ENCODE peak calls at places on chromosomes 11 and 22, in eight cellular contexts. R is activated T-cell treated with anti-CD3 and anti-CD28 coated beads, Interleukin-2, amount 50 U/mL, for 4 hours; M is esophagus squamous epithelium; D is stimulated activated CD4-positive, alpha-beta T cell treated with anti-CD3 and anti-CD28 coated beads, TNF-alpha, amount 100 ng/mL, for 48 hours; S is NCI-H1092; C is B cell; Z is hippocampal formation; A is NCI-H1694 treated with DMSO at 0.1 percent for 48 hours. X is an unnamed sample.

GRCh38 chr22:38733329-38734202 is 22.2 kb downstream of the SUN2 start:
- DNase-seq in R (peak), M (no peak), D (no peak), S (peak), C (peak), Z (peak), A (peak), X (peak)

GRCh38 chr11:72833792-72834501 is 19.7 kb downstream of the ATG16L2 start:
- DNase-seq in R (no peak), M (no peak), D (no peak), S (no peak), C (no peak), Z (peak), A (no peak), X (peak)

GRCh38 chr22:27720860-27721259 is 80.7 kb downstream of the MN1 start:
- DNase-seq in R (no peak), M (no peak), D (no peak), S (no peak), C (no peak), Z (no peak), A (no peak), X (no peak)

GRCh38 chr11:123560001-123560400 is 94.4 kb downstream of the SCN3B start:
- DNase-seq in R (no peak), M (no peak), D (no peak), S (peak), C (peak), Z (peak), A (no peak), X (peak)

GRCh38 chr11:60887531-60887930 is 18.9 kb downstream of the PRPF19 start:
- DNase-seq in R (no peak), M (no peak), D (no peak), S (peak), C (no peak), Z (no peak), A (peak), X (peak)

GRCh38 chr22:24424001-24424900 is 3.1 kb upstream of the ADORA2A start:
- DNase-seq in R (peak), M (no peak), D (no peak), S (no peak), C (no peak), Z (no peak), A (no peak), X (no peak)

GRCh38 chr11:131033151-131033651 is 116.9 kb upstream of the SNX19 start:
- DNase-seq in R (no peak), M (no peak), D (no peak), S (no peak), C (no peak), Z (peak), A (no peak), X (peak)

GRCh38 chr11:3163241-3163981 is 1.7 kb downstream of the OSBPL5 start:
- DNase-seq in R (no peak), M (no peak), D (no peak), S (no peak), C (no peak), Z (peak), A (no peak), X (peak)

GRCh38 chr11:75031771-75032549 is 43.2 kb downstream of the NEU3 start:
- DNase-seq in R (peak), M (no peak), D (peak), S (peak), C (peak), Z (peak), A (peak), X (peak)